ENCODE peak calls at places on chromosomes 16 and 17, in ten cellular contexts. One of them, this sample, is unnamed.

GRCh38 chr17:27402943-27403342 is 53.3 kb upstream of the KSR1 start:
- DNase-seq in stomach: no peak
- DNase-seq in astrocyte of the spinal cord: no peak
- DNase-seq in fibroblast of mammary gland: no peak
- DNase-seq in lower leg skin: no peak
- DNase-seq in AG04450: no peak
- DNase-seq in WERI-Rb-1: no peak
- DNase-seq in A673: no peak
- DNase-seq in heart right ventricle: no peak
- DNase-seq in Panc1: no peak
- DNase-seq in this sample: no peak

GRCh38 chr17:30788918-30789317 is 35.6 kb downstream of the CRLF3 start:
- DNase-seq in heart right ventricle: no peak
- DNase-seq in A673: no peak
- DNase-seq in lower leg skin: no peak
- DNase-seq in Panc1: no peak
- DNase-seq in AG04450: no peak
- DNase-seq in fibroblast of mammary gland: no peak
- DNase-seq in astrocyte of the spinal cord: peak
- DNase-seq in WERI-Rb-1: no peak
- DNase-seq in stomach: no peak
- DNase-seq in this sample: no peak

GRCh38 chr17:45732926-45733505 is 51.1 kb upstream of the CRHR1 start:
- DNase-seq in WERI-Rb-1: no peak
- DNase-seq in astrocyte of the spinal cord: no peak
- DNase-seq in Panc1: no peak
- DNase-seq in AG04450: no peak
- DNase-seq in heart right ventricle: peak
- DNase-seq in A673: no peak
- DNase-seq in fibroblast of mammary gland: no peak
- DNase-seq in lower leg skin: no peak
- DNase-seq in stomach: no peak
- DNase-seq in this sample: no peak

GRCh38 chr17:10638151-10638550 is 19.0 kb downstream of the MYH3 start:
- DNase-seq in lower leg skin: no peak
- DNase-seq in Panc1: no peak
- DNase-seq in heart right ventricle: no peak
- DNase-seq in stomach: no peak
- DNase-seq in astrocyte of the spinal cord: no peak
- DNase-seq in WERI-Rb-1: no peak
- DNase-seq in AG04450: no peak
- DNase-seq in A673: no peak
- DNase-seq in fibroblast of mammary gland: no peak
- DNase-seq in this sample: no peak

GRCh38 chr16:31157136-31157535 is 7.3 kb upstream of the PRSS36 start:
- DNase-seq in AG04450: no peak
- DNase-seq in heart right ventricle: no peak
- DNase-seq in stomach: no peak
- DNase-seq in Panc1: no peak
- DNase-seq in astrocyte of the spinal cord: no peak
- DNase-seq in A673: no peak
- DNase-seq in fibroblast of mammary gland: no peak
- DNase-seq in WERI-Rb-1: no peak
- DNase-seq in lower leg skin: no peak
- DNase-seq in this sample: no peak

GRCh38 chr16:70694517-70695218 is 8.8 kb upstream of the MTSS2 start:
- DNase-seq in heart right ventricle: no peak
- DNase-seq in fibroblast of mammary gland: no peak
- DNase-seq in lower leg skin: no peak
- DNase-seq in stomach: no peak
- DNase-seq in WERI-Rb-1: no peak
- DNase-seq in AG04450: no peak
- DNase-seq in astrocyte of the spinal cord: no peak
- DNase-seq in Panc1: no peak
- DNase-seq in A673: no peak
- DNase-seq in this sample: no peak

GRCh38 chr16:13441675-13442074 is 478.3 kb upstream of the ERCC4 start:
- DNase-seq in stomach: no peak
- DNase-seq in fibroblast of mammary gland: no peak
- DNase-seq in heart right ventricle: no peak
- DNase-seq in WERI-Rb-1: no peak
- DNase-seq in A673: no peak
- DNase-seq in lower leg skin: no peak
- DNase-seq in Panc1: no peak
- DNase-seq in astrocyte of the spinal cord: no peak
- DNase-seq in AG04450: no peak
- DNase-seq in this sample: no peak

GRCh38 chr16:14445935-14446715 is 183.9 kb downstream of the PARN start:
- DNase-seq in lower leg skin: no peak
- DNase-seq in AG04450: no peak
- DNase-seq in Panc1: no peak
- DNase-seq in A673: no peak
- DNase-seq in WERI-Rb-1: no peak
- DNase-seq in heart right ventricle: no peak
- DNase-seq in fibroblast of mammary gland: no peak
- DNase-seq in stomach: no peak
- DNase-seq in astrocyte of the spinal cord: no peak
- DNase-seq in this sample: no peak

GRCh38 chr17:16281351-16281750 is 64.3 kb downstream of the PIGL start:
- DNase-seq in WERI-Rb-1: no peak
- DNase-seq in Panc1: no peak
- DNase-seq in lower leg skin: no peak
- DNase-seq in AG04450: peak
- DNase-seq in A673: no peak
- DNase-seq in stomach: no peak
- DNase-seq in heart right ventricle: no peak
- DNase-seq in astrocyte of the spinal cord: peak
- DNase-seq in fibroblast of mammary gland: peak
- DNase-seq in this sample: peak

GRCh38 chr16:4293822-4294457 is 21.1 kb upstream of the TFAP4 start:
- DNase-seq in WERI-Rb-1: peak
- DNase-seq in A673: peak
- DNase-seq in heart right ventricle: peak
- DNase-seq in astrocyte of the spinal cord: peak
- DNase-seq in AG04450: no peak
- DNase-seq in Panc1: no peak
- DNase-seq in fibroblast of mammary gland: peak
- DNase-seq in lower leg skin: no peak
- DNase-seq in stomach: peak
- DNase-seq in this sample: no peak

GRCh38 chr17:68248199-68248825 is 469 bp downstream of the AMZ2 start:
- DNase-seq in A673: peak
- DNase-seq in WERI-Rb-1: no peak
- DNase-seq in lower leg skin: no peak
- DNase-seq in fibroblast of mammary gland: peak
- DNase-seq in stomach: peak
- DNase-seq in astrocyte of the spinal cord: peak
- DNase-seq in Panc1: no peak
- DNase-seq in heart right ventricle: no peak
- DNase-seq in AG04450: no peak
- DNase-seq in this sample: no peak

GRCh38 chr17:38872671-38873385 is 3.0 kb downstream of the LASP1 start:
- DNase-seq in lower leg skin: no peak
- DNase-seq in heart right ventricle: no peak
- DNase-seq in fibroblast of mammary gland: no peak
- DNase-seq in Panc1: no peak
- DNase-seq in A673: no peak
- DNase-seq in AG04450: no peak
- DNase-seq in astrocyte of the spinal cord: no peak
- DNase-seq in WERI-Rb-1: no peak
- DNase-seq in stomach: peak
- DNase-seq in this sample: no peak

GRCh38 chr17:57243171-57243622 is 13.1 kb upstream of the MSI2 start:
- DNase-seq in stomach: peak
- DNase-seq in astrocyte of the spinal cord: peak
- DNase-seq in fibroblast of mammary gland: peak
- DNase-seq in heart right ventricle: peak
- DNase-seq in WERI-Rb-1: peak
- DNase-seq in AG04450: peak
- DNase-seq in Panc1: peak
- DNase-seq in lower leg skin: peak
- DNase-seq in A673: peak
- DNase-seq in this sample: no peak

GRCh38 chr16:88628512-88628974 is 9.8 kb upstream of the IL17C start:
- DNase-seq in heart right ventricle: peak
- DNase-seq in stomach: no peak
- DNase-seq in astrocyte of the spinal cord: no peak
- DNase-seq in Panc1: no peak
- DNase-seq in AG04450: no peak
- DNase-seq in A673: peak
- DNase-seq in fibroblast of mammary gland: no peak
- DNase-seq in WERI-Rb-1: peak
- DNase-seq in lower leg skin: no peak
- DNase-seq in this sample: no peak

GRCh38 chr16:81442220-81442908 is 2.2 kb upstream of the CMIP start:
- DNase-seq in astrocyte of the spinal cord: no peak
- DNase-seq in Panc1: no peak
- DNase-seq in lower leg skin: no peak
- DNase-seq in heart right ventricle: no peak
- DNase-seq in stomach: no peak
- DNase-seq in fibroblast of mammary gland: no peak
- DNase-seq in WERI-Rb-1: no peak
- DNase-seq in AG04450: no peak
- DNase-seq in A673: no peak
- DNase-seq in this sample: no peak

GRCh38 chr16:90018297-90019200 is 707 bp downstream of the DBNDD1 start:
- DNase-seq in AG04450: no peak
- DNase-seq in heart right ventricle: no peak
- DNase-seq in WERI-Rb-1: no peak
- DNase-seq in stomach: peak
- DNase-seq in Panc1: no peak
- DNase-seq in fibroblast of mammary gland: no peak
- DNase-seq in A673: peak
- DNase-seq in lower leg skin: no peak
- DNase-seq in astrocyte of the spinal cord: no peak
- DNase-seq in this sample: no peak

GRCh38 chr16:15682105-15682570 is 32.1 kb downstream of the NDE1 start:
- DNase-seq in fibroblast of mammary gland: peak
- DNase-seq in WERI-Rb-1: peak
- DNase-seq in heart right ventricle: no peak
- DNase-seq in AG04450: peak
- DNase-seq in lower leg skin: peak
- DNase-seq in A673: peak
- DNase-seq in stomach: peak
- DNase-seq in Panc1: peak
- DNase-seq in astrocyte of the spinal cord: peak
- DNase-seq in this sample: peak
- TF ChIP-seq CTCF in fibroblast of mammary gland: peak
- TF ChIP-seq CTCF in WERI-Rb-1: peak
- TF ChIP-seq CTCF in heart right ventricle: peak
- TF ChIP-seq CTCF in AG04450: peak
- TF ChIP-seq CTCF in lower leg skin: no peak
- TF ChIP-seq CTCF in A673: peak
- TF ChIP-seq CTCF in stomach: no peak
- TF ChIP-seq CTCF in Panc1: no peak
- TF ChIP-seq CTCF in astrocyte of the spinal cord: peak
- TF ChIP-seq CTCF in this sample: peak

DNA sequence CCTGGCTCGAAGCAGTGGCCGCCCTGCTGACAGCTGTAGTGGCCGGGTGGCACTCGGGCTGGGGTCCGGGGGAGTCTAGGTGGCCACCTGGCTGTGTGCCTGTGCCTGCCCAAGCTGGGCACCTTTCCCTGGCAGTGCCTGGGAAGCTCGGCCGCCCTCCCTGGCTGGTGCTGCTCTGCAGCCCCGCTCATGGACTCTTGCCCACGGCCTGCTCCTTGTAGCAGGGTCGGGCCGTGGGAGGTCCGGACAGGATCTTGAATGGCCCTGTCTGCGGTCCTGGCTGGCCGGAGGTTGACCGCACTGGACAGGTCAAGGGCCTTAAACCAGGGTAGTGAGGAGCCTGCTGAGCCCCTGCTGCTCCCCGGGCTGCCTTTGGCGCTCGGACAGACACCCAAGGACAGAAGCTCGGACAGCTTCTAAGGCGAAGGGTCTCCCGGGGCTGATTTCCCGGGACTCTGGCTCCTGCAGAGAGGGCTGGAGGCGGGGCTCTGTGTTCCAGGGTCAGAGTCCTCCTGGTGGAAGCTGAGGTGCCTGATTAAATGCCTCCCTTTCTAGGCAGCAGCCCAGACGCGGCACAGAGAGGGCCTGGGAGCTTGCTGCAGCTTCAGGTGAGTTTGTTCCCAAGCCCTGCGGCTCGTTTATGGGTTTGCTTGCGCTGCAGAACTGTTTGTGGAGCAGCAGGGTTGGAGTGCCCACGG is 6.0 kb downstream of the CAPN15 start:
- DNase-seq in stomach: peak
- DNase-seq in WERI-Rb-1: no peak
- DNase-seq in AG04450: no peak
- DNase-seq in A673: no peak
- DNase-seq in astrocyte of the spinal cord: no peak
- DNase-seq in lower leg skin: no peak
- DNase-seq in Panc1: no peak
- DNase-seq in heart right ventricle: no peak
- DNase-seq in fibroblast of mammary gland: peak
- DNase-seq in this sample: no peak
- H3K4me3 ChIP-seq in stomach: peak
- H3K4me3 ChIP-seq in WERI-Rb-1: no peak
- H3K4me3 ChIP-seq in AG04450: no peak
- H3K4me3 ChIP-seq in A673: no peak
- H3K4me3 ChIP-seq in astrocyte of the spinal cord: no peak
- H3K4me3 ChIP-seq in lower leg skin: no peak
- H3K4me3 ChIP-seq in Panc1: no peak
- H3K4me3 ChIP-seq in heart right ventricle: no peak
- H3K4me3 ChIP-seq in fibroblast of mammary gland: no peak
- H3K4me3 ChIP-seq in this sample: no peak

GRCh38 chr17:13017623-13018462 is at the start of gene ELAC2:
- DNase-seq in heart right ventricle: peak
- DNase-seq in fibroblast of mammary gland: peak
- DNase-seq in Panc1: peak
- DNase-seq in AG04450: peak
- DNase-seq in A673: peak
- DNase-seq in stomach: peak
- DNase-seq in WERI-Rb-1: peak
- DNase-seq in astrocyte of the spinal cord: peak
- DNase-seq in lower leg skin: peak
- DNase-seq in this sample: peak
- TF ChIP-seq CTCF in heart right ventricle: peak
- TF ChIP-seq CTCF in fibroblast of mammary gland: no peak
- TF ChIP-seq CTCF in Panc1: no peak
- TF ChIP-seq CTCF in AG04450: no peak
- TF ChIP-seq CTCF in A673: no peak
- TF ChIP-seq CTCF in stomach: no peak
- TF ChIP-seq CTCF in WERI-Rb-1: no peak
- TF ChIP-seq CTCF in astrocyte of the spinal cord: no peak
- TF ChIP-seq CTCF in lower leg skin: no peak
- TF ChIP-seq CTCF in this sample: no peak

DNA sequence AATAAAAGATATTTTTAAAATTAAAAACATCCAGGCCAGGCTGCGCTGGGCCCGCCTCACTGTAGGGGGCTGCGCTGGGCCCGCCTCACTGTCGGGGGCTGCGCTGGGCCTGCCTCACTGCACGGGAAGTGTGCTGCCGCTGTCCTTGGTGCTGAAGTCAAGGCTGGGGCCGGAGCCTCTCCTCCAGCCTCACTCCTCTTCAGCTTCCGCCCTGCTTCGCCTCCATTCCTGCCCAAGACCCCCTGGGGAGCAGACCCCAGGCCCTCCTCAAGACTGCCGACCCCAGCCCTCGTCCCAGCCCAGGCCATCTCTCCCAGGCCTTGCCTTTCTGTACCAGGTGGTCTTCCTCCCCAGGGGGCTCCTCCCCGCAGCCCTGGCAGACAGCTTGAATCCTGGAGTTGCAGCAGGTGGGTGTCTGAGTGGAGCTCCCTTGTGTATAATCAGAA is 26.2 kb downstream of the ENDOV start:
- DNase-seq in AG04450: no peak
- DNase-seq in astrocyte of the spinal cord: peak
- DNase-seq in Panc1: no peak
- DNase-seq in fibroblast of mammary gland: peak
- DNase-seq in WERI-Rb-1: no peak
- DNase-seq in stomach: no peak
- DNase-seq in lower leg skin: no peak
- DNase-seq in heart right ventricle: peak
- DNase-seq in A673: peak
- DNase-seq in this sample: no peak
- H3K4me3 ChIP-seq in AG04450: no peak
- H3K4me3 ChIP-seq in astrocyte of the spinal cord: no peak
- H3K4me3 ChIP-seq in Panc1: no peak
- H3K4me3 ChIP-seq in fibroblast of mammary gland: no peak
- H3K4me3 ChIP-seq in WERI-Rb-1: no peak
- H3K4me3 ChIP-seq in stomach: no peak
- H3K4me3 ChIP-seq in lower leg skin: no peak
- H3K4me3 ChIP-seq in heart right ventricle: no peak
- H3K4me3 ChIP-seq in A673: no peak
- H3K4me3 ChIP-seq in this sample: no peak